ENCODE peak calls at places on chromosomes 13 and 19, in five cellular contexts. M is neural progenitor cell; R is heart right ventricle; C is astrocyte of the spinal cord; N is CD4-positive, alpha-beta T cell. B is an unnamed sample.

GRCh38 chr13:80630685-80631121 is 289.8 kb upstream of the SPRY2 start:
- DNase-seq in R (peak), M (no peak), C (peak), N (no peak), B (no peak)

GRCh38 chr13:50257646-50258045 is 242.4 kb downstream of the KCNRG start:
- DNase-seq in R (no peak), N (no peak), C (no peak), M (no peak), B (no peak)

GRCh38 chr19:18669524-18669817 is 14.0 kb upstream of the CRTC1 start:
- DNase-seq in M (no peak), C (peak), N (no peak), R (no peak), B (no peak)

GRCh38 chr13:77918391-77919261 is at the start of gene EDNRB:
- DNase-seq in M (peak), N (no peak), R (peak), C (peak), B (no peak)

GRCh38 chr13:63463782-63464610 is 2048.3 kb upstream of the PCDH20 start:
- DNase-seq in R (no peak), N (no peak), M (no peak), C (no peak), B (peak)

GRCh38 chr19:12639901-12640613 is 26.5 kb downstream of the MAN2B1 start:
- DNase-seq in C (peak), M (peak), R (peak), N (peak), B (peak)

GRCh38 chr13:50463662-50464061 is 379.8 kb downstream of the DLEU7 start:
- DNase-seq in C (no peak), N (no peak), M (no peak), R (no peak), B (no peak)

GRCh38 chr13:44904982-44905381 is 84.3 kb downstream of the NUFIP1 start:
- DNase-seq in N (no peak), C (peak), M (no peak), R (peak), B (no peak)

GRCh38 chr19:16591803-16592556 is 19.8 kb upstream of the SLC35E1 start:
- DNase-seq in C (no peak), R (no peak), M (no peak), N (no peak), B (no peak)

GRCh38 chr13:70613295-70613694 is 505.0 kb upstream of the KLHL1 start:
- DNase-seq in M (no peak), R (no peak), C (no peak), N (no peak), B (no peak)

GRCh38 chr19:14404322-14404721 is 14.8 kb downstream of the DDX39A start:
- DNase-seq in C (no peak), R (no peak), M (no peak), N (no peak), B (peak)

GRCh38 chr19:42634409-42635232 is 39.9 kb upstream of the CEACAM8 start:
- DNase-seq in M (peak), C (no peak), N (peak), R (no peak), B (peak)
- TF ChIP-seq CTCF in M (peak), C (peak), N (peak), R (peak), B (peak)

GRCh38 chr19:10295305-10295846 is 5.6 kb downstream of the ICAM5 start:
- DNase-seq in C (no peak), M (peak), R (no peak), N (peak), B (peak)
- TF ChIP-seq CTCF in C (peak), M (no peak), R (peak), N (no peak), B (no peak)

GRCh38 chr19:54189668-54190502 is 505 bp upstream of the MBOAT7 start:
- DNase-seq in R (peak), N (peak), M (peak), C (peak), B (peak)

GRCh38 chr19:54190503-54190941 is 586 bp upstream of the TSEN34 start:
- DNase-seq in C (peak), M (peak), N (peak), R (peak), B (peak)

GRCh38 chr19:54188224-54188871 is 1.0 kb downstream of the MBOAT7 start:
- DNase-seq in M (peak), R (no peak), N (peak), C (peak), B (no peak)

GRCh38 chr19:54190942-54191670 is at the start of gene TSEN34:
- DNase-seq in N (peak), C (no peak), R (no peak), M (peak), B (peak)

GRCh38 chr19:54189020-54189667 is at the start of gene MBOAT7:
- DNase-seq in C (no peak), R (no peak), M (no peak), N (no peak), B (peak)
- TF ChIP-seq CTCF in C (peak), R (peak), M (peak), N (no peak), B (peak)

DNA sequence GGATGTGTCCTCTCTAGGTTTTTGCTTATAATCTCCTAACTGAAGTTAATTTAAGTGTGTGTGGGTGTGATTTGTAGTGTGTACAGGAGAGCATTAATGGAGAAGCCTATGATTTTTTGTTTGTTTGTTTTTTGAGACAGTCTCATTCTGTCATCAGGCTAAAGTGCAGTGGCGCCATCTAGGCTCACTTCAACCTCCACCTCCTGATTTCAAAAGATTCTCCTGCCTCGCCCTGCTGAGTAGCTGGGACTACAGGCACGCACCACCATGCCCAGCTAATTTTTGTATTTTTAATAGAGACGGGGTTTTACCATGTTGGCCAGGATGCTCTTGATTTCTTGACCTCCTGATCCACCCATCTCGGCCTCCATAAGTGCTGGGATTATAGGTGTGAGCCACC is 20.6 kb downstream of the ZNF701 start:
- DNase-seq in R (no peak), M (peak), C (no peak), N (no peak), B (no peak)
- TF ChIP-seq CTCF in R (peak), M (peak), C (no peak), N (no peak), B (no peak)

GRCh38 chr13:62194371-62194770 is 778.7 kb upstream of the PCDH20 start:
- DNase-seq in C (no peak), N (no peak), M (no peak), R (no peak), B (no peak)
- TF ChIP-seq CTCF in C (no peak), N (no peak), M (no peak), R (no peak), B (no peak)

DNA sequence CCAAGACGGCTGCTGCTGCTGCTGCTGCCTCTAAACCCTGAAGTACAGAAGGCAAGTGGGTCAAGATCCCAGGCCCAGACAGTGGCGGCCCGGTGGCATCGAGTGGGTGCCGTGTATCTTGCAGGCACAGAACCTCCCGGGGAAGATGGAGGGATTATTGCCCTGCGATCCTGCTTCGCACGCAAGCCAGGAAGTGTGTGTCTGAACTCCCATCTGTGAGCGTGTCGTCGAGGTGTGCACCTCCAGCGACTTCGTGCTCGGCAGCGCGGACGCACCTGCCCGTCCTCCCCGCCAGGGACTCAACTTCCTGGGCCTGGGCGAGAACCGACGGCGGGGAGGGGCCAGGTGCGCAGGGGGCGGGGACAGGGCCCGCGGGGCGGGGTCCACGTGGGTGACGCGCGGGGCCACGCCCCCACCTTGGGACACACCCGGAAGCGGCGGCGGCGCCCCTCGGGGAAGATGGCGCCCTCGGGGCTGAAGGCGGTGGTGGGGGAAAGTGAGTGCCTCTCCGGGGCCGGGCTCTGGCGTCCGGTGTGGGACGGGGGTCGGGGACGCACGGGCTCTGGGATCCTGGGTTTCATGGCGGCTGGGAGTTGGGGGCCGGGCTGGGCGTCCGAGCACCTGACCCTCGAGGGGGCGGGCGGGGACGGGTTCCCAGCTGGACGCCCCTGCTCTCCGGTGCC is at the start of gene STXBP2:
- DNase-seq in N (peak), R (no peak), C (no peak), M (peak), B (peak)
- TF ChIP-seq CTCF in N (no peak), R (no peak), C (no peak), M (no peak), B (no peak)

DNA sequence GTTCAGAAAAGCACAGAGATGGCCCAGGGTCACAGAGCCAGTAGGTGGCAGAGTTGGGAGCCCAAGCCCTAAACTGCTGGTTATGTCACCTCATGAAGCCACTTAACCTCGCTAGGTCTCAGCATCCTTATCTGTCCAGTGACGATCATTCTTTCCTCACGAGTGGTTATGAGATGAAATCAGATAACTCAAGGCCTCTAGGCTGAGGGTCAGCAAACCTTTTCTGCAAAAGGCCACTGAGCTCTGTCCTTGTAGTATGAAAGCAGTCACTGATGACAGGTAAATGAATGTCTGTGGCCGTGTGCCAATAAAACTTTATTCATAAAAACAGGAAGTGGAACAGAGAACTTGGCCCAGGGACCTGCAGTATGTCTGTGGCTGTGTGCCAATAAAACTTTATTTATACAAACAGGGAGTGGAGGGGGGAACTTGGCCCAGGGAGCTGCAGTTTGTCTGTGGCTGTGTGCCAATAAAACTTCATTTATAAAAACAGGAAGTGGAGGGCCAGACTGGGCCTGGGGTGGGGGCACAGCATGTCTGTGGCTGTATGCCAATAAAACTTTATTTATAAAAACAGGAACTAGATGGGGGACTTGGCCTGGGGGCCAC is 71.2 kb downstream of the GNG7 start:
- DNase-seq in N (no peak), R (no peak), M (no peak), C (peak), B (no peak)
- TF ChIP-seq CTCF in N (no peak), R (no peak), M (no peak), C (no peak), B (no peak)

GRCh38 chr19:28469544-28469943 is 743.4 kb downstream of the UQCRFS1 start:
- DNase-seq in R (no peak), C (no peak), N (no peak), M (no peak), B (no peak)

GRCh38 chr19:28465317-28466086 is 747.4 kb downstream of the UQCRFS1 start:
- DNase-seq in M (no peak), R (no peak), N (no peak), C (peak), B (no peak)

GRCh38 chr19:28472111-28472510 is 740.8 kb downstream of the UQCRFS1 start:
- DNase-seq in C (peak), R (no peak), M (no peak), N (no peak), B (no peak)

GRCh38 chr19:28466107-28467045 is 746.6 kb downstream of the UQCRFS1 start:
- DNase-seq in R (peak), M (peak), N (peak), C (peak), B (no peak)

GRCh38 chr19:28468701-28469459 is 744.1 kb downstream of the UQCRFS1 start:
- DNase-seq in N (no peak), R (no peak), M (peak), C (peak), B (no peak)
- TF ChIP-seq CTCF in N (no peak), R (no peak), M (no peak), C (no peak), B (no peak)

GRCh38 chr13:98263841-98264240 is 86.8 kb upstream of the RNF113B start:
- DNase-seq in M (no peak), R (no peak), C (no peak), N (no peak), B (no peak)
- TF ChIP-seq CTCF in M (no peak), R (no peak), C (no peak), N (no peak), B (no peak)

DNA sequence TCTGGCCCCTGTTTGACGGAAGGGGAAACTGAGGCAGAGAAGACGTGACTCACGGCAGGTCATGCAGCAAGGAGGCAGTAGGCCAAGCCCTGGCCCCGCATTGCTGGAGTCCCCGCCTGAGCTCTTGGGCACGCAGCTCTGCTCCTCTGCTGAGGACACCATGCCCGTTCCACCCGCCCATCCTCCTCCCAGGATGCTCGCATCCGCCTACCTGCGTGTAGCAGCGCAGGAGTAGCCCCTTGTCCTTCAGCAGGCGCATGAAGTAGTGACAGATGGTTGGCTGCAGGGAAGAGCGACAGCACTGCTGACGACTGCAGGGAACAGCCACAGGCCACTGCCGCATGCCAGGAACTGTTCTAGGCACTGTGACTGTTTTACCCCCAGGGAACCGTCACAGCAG is 10.5 kb downstream of the SIRT2 start:
- DNase-seq in C (no peak), M (no peak), R (no peak), N (no peak), B (no peak)
- TF ChIP-seq CTCF in C (no peak), M (no peak), R (no peak), N (no peak), B (no peak)

B was measured in GM13977.